ENCODE peak calls at places on chromosome 17, in nine cellular contexts. One of them, this sample, is unnamed.

GRCh38 chr17:42407289-42407836 is 15.7 kb downstream of the CAVIN1 start:
- DNase-seq in stimulated activated CD4-positive, alpha-beta T cell treated with anti-CD3 and anti-CD28 coated beads, Interleukin-15, amount 100 ng/mL, for 24 hours: peak; percentile 69
- DNase-seq in right lobe of liver: peak; percentile 94
- DNase-seq in AG08395: peak; percentile 63
- DNase-seq in amygdala: peak; percentile 35
- DNase-seq in stimulated activated CD8-positive, alpha-beta memory T cell treated with anti-CD3 and anti-CD28 coated beads, Interleukin-2, amount 100 ng/mL, for 48 hours: peak; percentile 32
- DNase-seq in DMS153: peak; percentile 86
- DNase-seq in GDM1: peak; percentile 60
- DNase-seq in LoVo: peak; percentile 53
- DNase-seq in this sample: peak; percentile 33

GRCh38 chr17:81192386-81193050 is 26.5 kb upstream of the AATK start:
- DNase-seq in stimulated activated CD4-positive, alpha-beta T cell treated with anti-CD3 and anti-CD28 coated beads, Interleukin-15, amount 100 ng/mL, for 24 hours: no peak
- DNase-seq in right lobe of liver: no peak
- DNase-seq in AG08395: no peak
- DNase-seq in amygdala: no peak
- DNase-seq in stimulated activated CD8-positive, alpha-beta memory T cell treated with anti-CD3 and anti-CD28 coated beads, Interleukin-2, amount 100 ng/mL, for 48 hours: no peak
- DNase-seq in DMS153: no peak
- DNase-seq in GDM1: no peak
- DNase-seq in LoVo: no peak
- DNase-seq in this sample: no peak

GRCh38 chr17:81558941-81559806 is 7.0 kb upstream of the FAAP100 start:
- DNase-seq in stimulated activated CD4-positive, alpha-beta T cell treated with anti-CD3 and anti-CD28 coated beads, Interleukin-15, amount 100 ng/mL, for 24 hours: no peak
- DNase-seq in right lobe of liver: no peak
- DNase-seq in AG08395: no peak
- DNase-seq in amygdala: no peak
- DNase-seq in stimulated activated CD8-positive, alpha-beta memory T cell treated with anti-CD3 and anti-CD28 coated beads, Interleukin-2, amount 100 ng/mL, for 48 hours: no peak
- DNase-seq in DMS153: no peak
- DNase-seq in GDM1: no peak
- DNase-seq in LoVo: no peak
- DNase-seq in this sample: no peak

GRCh38 chr17:2266045-2266864 is 37.3 kb downstream of the SMG6 start:
- DNase-seq in stimulated activated CD4-positive, alpha-beta T cell treated with anti-CD3 and anti-CD28 coated beads, Interleukin-15, amount 100 ng/mL, for 24 hours: peak; percentile 91
- DNase-seq in right lobe of liver: no peak
- DNase-seq in AG08395: no peak
- DNase-seq in amygdala: no peak
- DNase-seq in stimulated activated CD8-positive, alpha-beta memory T cell treated with anti-CD3 and anti-CD28 coated beads, Interleukin-2, amount 100 ng/mL, for 48 hours: peak; percentile 69
- DNase-seq in DMS153: no peak
- DNase-seq in GDM1: peak; percentile 69
- DNase-seq in LoVo: no peak
- DNase-seq in this sample: peak; percentile 49

GRCh38 chr17:42803074-42803883 is 4.6 kb downstream of the CNTD1 start:
- DNase-seq in stimulated activated CD4-positive, alpha-beta T cell treated with anti-CD3 and anti-CD28 coated beads, Interleukin-15, amount 100 ng/mL, for 24 hours: no peak
- DNase-seq in right lobe of liver: no peak
- DNase-seq in AG08395: no peak
- DNase-seq in amygdala: no peak
- DNase-seq in stimulated activated CD8-positive, alpha-beta memory T cell treated with anti-CD3 and anti-CD28 coated beads, Interleukin-2, amount 100 ng/mL, for 48 hours: no peak
- DNase-seq in DMS153: no peak
- DNase-seq in GDM1: no peak
- DNase-seq in LoVo: peak; percentile 41
- DNase-seq in this sample: no peak

GRCh38 chr17:10549108-10549842 is at the start of gene MYH2:
- DNase-seq in stimulated activated CD4-positive, alpha-beta T cell treated with anti-CD3 and anti-CD28 coated beads, Interleukin-15, amount 100 ng/mL, for 24 hours: no peak
- DNase-seq in right lobe of liver: no peak
- DNase-seq in AG08395: no peak
- DNase-seq in amygdala: no peak
- DNase-seq in stimulated activated CD8-positive, alpha-beta memory T cell treated with anti-CD3 and anti-CD28 coated beads, Interleukin-2, amount 100 ng/mL, for 48 hours: no peak
- DNase-seq in DMS153: no peak
- DNase-seq in GDM1: no peak
- DNase-seq in LoVo: no peak
- DNase-seq in this sample: no peak

GRCh38 chr17:75619506-75620431 is 13.5 kb upstream of the SMIM5 start:
- DNase-seq in stimulated activated CD4-positive, alpha-beta T cell treated with anti-CD3 and anti-CD28 coated beads, Interleukin-15, amount 100 ng/mL, for 24 hours: peak; percentile 42
- DNase-seq in right lobe of liver: no peak
- DNase-seq in AG08395: peak; percentile 40
- DNase-seq in amygdala: no peak
- DNase-seq in stimulated activated CD8-positive, alpha-beta memory T cell treated with anti-CD3 and anti-CD28 coated beads, Interleukin-2, amount 100 ng/mL, for 48 hours: peak; percentile 20
- DNase-seq in DMS153: peak; percentile 33
- DNase-seq in GDM1: no peak
- DNase-seq in LoVo: no peak
- DNase-seq in this sample: no peak

GRCh38 chr17:740240-741055 is 8.1 kb downstream of the TLCD3A start:
- DNase-seq in stimulated activated CD4-positive, alpha-beta T cell treated with anti-CD3 and anti-CD28 coated beads, Interleukin-15, amount 100 ng/mL, for 24 hours: peak; percentile 51
- DNase-seq in right lobe of liver: no peak
- DNase-seq in AG08395: no peak
- DNase-seq in amygdala: no peak
- DNase-seq in stimulated activated CD8-positive, alpha-beta memory T cell treated with anti-CD3 and anti-CD28 coated beads, Interleukin-2, amount 100 ng/mL, for 48 hours: peak; percentile 4
- DNase-seq in DMS153: no peak
- DNase-seq in GDM1: no peak
- DNase-seq in LoVo: no peak
- DNase-seq in this sample: no peak

GRCh38 chr17:78890111-78890897 is 12.7 kb downstream of the CEP295NL start:
- DNase-seq in stimulated activated CD4-positive, alpha-beta T cell treated with anti-CD3 and anti-CD28 coated beads, Interleukin-15, amount 100 ng/mL, for 24 hours: peak; percentile 56
- DNase-seq in right lobe of liver: peak; percentile 66
- DNase-seq in AG08395: no peak
- DNase-seq in amygdala: no peak
- DNase-seq in stimulated activated CD8-positive, alpha-beta memory T cell treated with anti-CD3 and anti-CD28 coated beads, Interleukin-2, amount 100 ng/mL, for 48 hours: peak; percentile 15
- DNase-seq in DMS153: no peak
- DNase-seq in GDM1: no peak
- DNase-seq in LoVo: no peak
- DNase-seq in this sample: no peak

This sample was measured in central memory CD8-positive, alpha-beta T cell.